ENCODE peak calls at places on chromosomes 3 and 15, in nine cellular contexts. B is mammary epithelial cell; N is GM10248; Y is osteocyte; E is kidney epithelial cell; S is suprapubic skin; Z is RWPE1; A is HFFc6; I is CD8-positive, alpha-beta T cell. U is an unnamed sample.

GRCh38 chr15:54017911-54018310 is 39.7 kb downstream of the UNC13C start:
- DNase-seq in B (no peak), N (no peak), Y (no peak), E (no peak), S (no peak), Z (no peak), A (no peak), I (no peak), U (no peak)

GRCh38 chr3:134325106-134325705 is 49.0 kb downstream of the AMOTL2 start:
- DNase-seq in B (peak; percentile 31), N (no peak), Y (no peak), E (no peak), S (no peak), Z (no peak), A (no peak), I (no peak), U (no peak)

GRCh38 chr15:95169701-95170459 is 938.5 kb downstream of the MCTP2 start:
- DNase-seq in B (no peak), N (no peak), Y (no peak), E (no peak), S (peak; percentile 82), Z (no peak), A (peak; percentile 73), I (no peak), U (no peak)

GRCh38 chr3:70233812-70234211 is 78.6 kb downstream of the MDFIC2 start:
- DNase-seq in B (no peak), N (no peak), Y (no peak), E (no peak), S (no peak), Z (no peak), A (no peak), I (no peak), U (no peak)

GRCh38 chr3:30167511-30168135 is 438.8 kb upstream of the TGFBR2 start:
- DNase-seq in B (peak; percentile 58), N (no peak), Y (no peak), E (no peak), S (no peak), Z (no peak), A (no peak), I (no peak), U (no peak)

GRCh38 chr3:160707187-160707789 is 30.3 kb downstream of the ARL14 start:
- DNase-seq in B (peak; percentile 36), N (peak; percentile 21), Y (no peak), E (peak; percentile 25), S (no peak), Z (peak; percentile 28), A (peak; percentile 50), I (peak; percentile 16), U (no peak)

GRCh38 chr3:30696403-30696819 is 90.0 kb downstream of the TGFBR2 start:
- DNase-seq in B (no peak), N (no peak), Y (no peak), E (no peak), S (no peak), Z (no peak), A (no peak), I (no peak), U (no peak)

GRCh38 chr3:183590442-183590841 is 34.9 kb upstream of the KLHL6 start:
- DNase-seq in B (no peak), N (no peak), Y (no peak), E (no peak), S (no peak), Z (no peak), A (no peak), I (no peak), U (no peak)

GRCh38 chr3:149813367-149814281 is 609 bp downstream of the RNF13 start:
- DNase-seq in B (peak; percentile 56), N (peak; percentile 9), Y (no peak), E (peak; percentile 5), S (no peak), Z (peak; percentile 27), A (peak; percentile 34), I (peak; percentile 14), U (no peak)

GRCh38 chr3:53845103-53845880 is 927 bp downstream of the CHDH start:
- DNase-seq in B (peak; percentile 37), N (peak; percentile 64), Y (no peak), E (no peak), S (no peak), Z (peak; percentile 34), A (no peak), I (no peak), U (no peak)

GRCh38 chr3:55884066-55884465 is 397.0 kb upstream of the WNT5A start:
- DNase-seq in B (peak; percentile 27), N (no peak), Y (no peak), E (no peak), S (no peak), Z (no peak), A (no peak), I (no peak), U (no peak)

GRCh38 chr3:133955892-133956291 is 60.2 kb upstream of the RAB6B start:
- DNase-seq in B (no peak), N (no peak), Y (no peak), E (no peak), S (no peak), Z (no peak), A (no peak), I (no peak), U (no peak)

GRCh38 chr3:8488436-8488835 is 13.2 kb upstream of the LMCD1 start:
- DNase-seq in B (no peak), N (no peak), Y (no peak), E (no peak), S (no peak), Z (no peak), A (peak; percentile 47), I (no peak), U (no peak)

GRCh38 chr15:101179341-101180153 is 72.3 kb downstream of the CHSY1 start:
- DNase-seq in B (peak; percentile 18), N (no peak), Y (no peak), E (no peak), S (peak; percentile 62), Z (no peak), A (peak; percentile 79), I (no peak), U (no peak)

DNA sequence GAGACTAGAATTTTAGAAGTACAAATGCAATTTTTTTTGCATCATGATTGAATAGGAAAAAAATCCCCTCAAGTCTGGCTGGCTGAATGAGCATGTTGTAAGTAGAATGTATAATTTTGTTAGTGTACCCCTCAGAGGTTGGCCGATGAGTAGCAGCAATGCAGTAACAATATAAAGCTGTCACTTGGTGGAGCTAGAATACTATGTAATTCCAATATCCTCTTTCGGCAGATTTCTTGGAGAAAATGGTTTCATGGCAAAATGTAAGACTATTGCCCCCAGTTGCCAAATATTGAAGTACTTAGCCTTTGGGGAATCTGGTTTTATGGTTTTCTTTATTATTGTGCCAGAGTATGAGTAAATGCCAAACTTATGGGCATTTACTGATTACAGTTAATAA is 39.8 kb upstream of the SGO1 start:
- DNase-seq in B (peak; percentile 26), N (no peak), Y (no peak), E (no peak), S (no peak), Z (peak; percentile 1), A (peak; percentile 57), I (no peak), U (no peak)
- TF ChIP-seq CTCF in B (peak; percentile 53), N (peak; percentile 41), Y (peak; percentile 56), E (peak; percentile 27), S (no peak), Z (peak; percentile 38), A (peak; percentile 71), I (no peak), U (peak; percentile 71)

DNA sequence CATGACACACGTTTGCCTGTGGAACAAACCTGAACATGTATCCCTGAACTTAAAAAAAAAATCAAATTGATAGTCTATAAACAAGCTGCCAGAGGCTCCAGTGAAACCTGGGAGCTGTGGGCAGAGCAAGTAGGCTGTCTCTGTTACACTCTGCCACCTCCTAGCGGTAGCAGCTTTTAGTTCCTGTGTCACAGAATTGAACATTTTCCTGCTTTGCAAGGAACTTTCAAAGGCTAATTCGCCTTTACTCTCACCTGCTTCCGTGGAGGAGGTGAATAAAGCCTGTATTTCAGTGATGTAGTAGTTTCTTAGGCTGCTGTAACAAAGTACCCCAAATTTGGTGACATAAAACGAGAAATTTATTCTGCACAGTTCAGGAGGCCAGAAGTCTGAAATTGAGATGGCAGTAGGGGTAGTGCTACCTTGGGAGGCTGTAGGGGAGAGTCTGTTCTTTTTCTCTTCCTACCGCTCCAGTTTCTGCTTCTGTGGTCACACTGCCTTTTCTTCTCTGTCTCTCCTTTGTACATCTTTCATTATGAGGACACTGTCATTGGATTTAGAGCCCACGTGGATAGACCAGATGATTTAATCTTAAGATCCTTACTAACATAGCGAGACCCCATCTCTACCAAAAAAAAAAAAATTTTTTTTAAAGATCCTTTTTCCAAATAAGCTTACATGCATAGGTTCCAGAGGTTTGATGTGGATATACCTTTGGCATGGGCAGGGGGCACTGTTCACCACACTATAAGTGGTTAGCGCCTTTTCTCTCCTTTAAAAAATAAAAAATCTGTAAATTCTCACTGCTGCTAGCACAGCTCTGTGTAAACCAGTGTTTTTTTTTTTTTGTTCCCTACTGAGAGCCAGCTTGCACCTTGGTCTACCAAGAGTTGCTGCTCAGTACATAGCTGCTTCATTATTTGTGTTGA is 25.3 kb downstream of the FBXO22 start:
- DNase-seq in B (no peak), N (no peak), Y (no peak), E (no peak), S (no peak), Z (no peak), A (no peak), I (no peak), U (no peak)
- TF ChIP-seq CTCF in B (peak; percentile 25), N (peak; percentile 29), Y (peak; percentile 50), E (peak; percentile 63), S (no peak), Z (no peak), A (peak; percentile 46), I (no peak), U (peak; percentile 59)

DNA sequence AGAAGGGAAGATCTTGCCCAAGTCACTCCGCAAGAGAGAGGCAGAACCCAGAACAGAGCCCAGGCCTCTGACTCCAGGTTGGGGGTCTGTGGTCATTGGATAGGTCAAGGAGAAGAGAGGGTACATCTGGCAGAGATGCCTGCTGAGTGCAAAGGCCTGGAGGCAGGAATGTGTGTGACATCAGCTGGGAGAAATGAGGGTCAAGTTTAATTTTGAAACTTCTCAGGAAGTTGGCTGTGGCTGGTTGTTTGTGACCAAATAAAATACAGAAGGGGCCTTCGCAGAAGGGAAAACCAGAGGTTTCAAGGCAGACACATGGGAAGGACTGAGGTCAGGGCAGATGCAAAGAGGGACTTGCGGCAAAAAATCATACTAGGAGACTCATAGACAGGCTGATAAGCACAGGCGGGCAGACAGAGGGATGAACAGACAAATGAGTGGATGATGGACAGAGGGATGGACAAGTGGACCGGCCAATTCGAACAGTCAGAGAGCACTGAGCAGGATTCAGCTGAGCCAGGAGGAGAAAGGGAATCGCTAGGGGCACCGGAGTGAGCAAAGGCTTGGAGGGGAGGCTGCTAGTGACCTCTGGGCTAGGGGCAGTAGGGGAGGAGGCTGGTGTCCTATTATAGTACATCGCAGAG is 28.8 kb upstream of the CACNA2D2 start:
- DNase-seq in B (no peak), N (no peak), Y (no peak), E (no peak), S (no peak), Z (no peak), A (peak; percentile 40), I (no peak), U (no peak)
- TF ChIP-seq CTCF in B (peak; percentile 9), N (no peak), Y (peak; percentile 34), E (no peak), S (no peak), Z (no peak), A (peak; percentile 61), I (no peak), U (peak; percentile 36)

DNA sequence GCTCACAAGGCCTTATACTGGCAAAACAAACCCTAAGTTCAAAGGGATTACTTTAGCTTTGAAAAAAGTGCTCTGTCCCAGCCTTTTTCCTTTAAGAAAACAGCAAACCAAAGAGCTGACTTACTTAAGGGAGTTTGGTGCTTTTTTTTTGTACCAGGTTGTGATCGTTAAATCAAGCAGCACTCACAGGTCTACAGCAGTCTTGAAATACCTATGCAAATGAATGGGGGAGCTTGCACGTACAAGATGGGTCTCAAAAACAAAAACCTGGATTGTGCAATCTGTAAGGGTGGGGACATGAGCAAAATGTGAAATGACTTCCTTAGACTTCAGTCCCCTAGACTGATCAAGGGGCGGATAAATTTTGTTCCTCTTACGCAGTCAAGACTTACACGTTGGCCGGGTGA is 11.6 kb upstream of the PIK3CB start:
- DNase-seq in B (no peak), N (no peak), Y (no peak), E (no peak), S (no peak), Z (no peak), A (no peak), I (no peak), U (no peak)
- TF ChIP-seq CTCF in B (no peak), N (no peak), Y (no peak), E (no peak), S (no peak), Z (no peak), A (no peak), I (no peak), U (no peak)